ENCODE peak calls at places on chromosomes 3 and 15, in eight cellular contexts. Q is globus pallidus; N is NCI-H1436; X is tibial artery; A is left colon; M is NCI-H2029 treated with DMSO at 0.1 percent for 48 hours; J is NAMALWA; S is activated T-helper 9 cell treated with anti-CD3 and anti-CD28 coated beads, Interleukin-2, amount 50 U/mL, for 16 hours. C is an unnamed sample.
A peak's percentile ranks its signal among the peaks of the same experiment; 100 is the strongest.

GRCh38 chr15:63595066-63595465 is 2.1 kb upstream of the FBXL22 start:
- DNase-seq in X (no peak), A (no peak), J (no peak), N (no peak), S (no peak), M (no peak), Q (no peak), C (no peak)

GRCh38 chr3:187808466-187809291 is 63.4 kb upstream of the BCL6 start:
- DNase-seq in M (no peak), J (peak; percentile 36), A (peak; percentile 51), X (no peak), S (no peak), N (no peak), Q (no peak), C (peak; percentile 33)

GRCh38 chr3:135084404-135084803 is 289.3 kb downstream of the EPHB1 start:
- DNase-seq in X (no peak), A (no peak), M (no peak), S (no peak), N (peak; percentile 59), Q (no peak), J (no peak), C (no peak)

GRCh38 chr3:51379746-51380330 is 5.3 kb upstream of the MANF start:
- DNase-seq in M (no peak), X (no peak), J (no peak), A (no peak), Q (no peak), N (no peak), S (no peak), C (no peak)

GRCh38 chr3:171199473-171199829 is 172.9 kb upstream of the SLC2A2 start:
- DNase-seq in A (no peak), J (no peak), M (no peak), N (no peak), X (no peak), S (no peak), Q (no peak), C (peak; percentile 46)

GRCh38 chr3:14788644-14789043 is 30.1 kb upstream of the FGD5 start:
- DNase-seq in M (no peak), N (no peak), X (no peak), Q (no peak), S (no peak), A (no peak), J (peak; percentile 39), C (no peak)

GRCh38 chr3:195886181-195887141 is 21.9 kb downstream of the TNK2 start:
- DNase-seq in J (no peak), X (no peak), N (no peak), Q (no peak), M (no peak), S (no peak), A (no peak), C (no peak)

GRCh38 chr15:66894986-66895780 is 170.2 kb upstream of the SMAD3 start:
- DNase-seq in J (no peak), M (no peak), Q (no peak), X (no peak), A (no peak), S (no peak), N (no peak), C (no peak)

GRCh38 chr3:177524742-177525141 is 327.5 kb upstream of the TBL1XR1 start:
- DNase-seq in J (no peak), S (no peak), N (no peak), M (no peak), Q (no peak), X (no peak), A (no peak), C (no peak)

GRCh38 chr15:100980410-100981046 is 61.4 kb downstream of the LRRK1 start:
- DNase-seq in S (no peak), X (no peak), J (peak; percentile 12), M (no peak), A (no peak), N (no peak), Q (no peak), C (no peak)

GRCh38 chr15:32998979-32999677 is 195.4 kb downstream of the FMN1 start:
- DNase-seq in N (no peak), M (no peak), A (no peak), Q (no peak), S (no peak), J (no peak), X (peak; percentile 50), C (no peak)